ENCODE peak calls at places on chromosomes 6 and 20, in eight cellular contexts. One of them, this sample, is unnamed.

GRCh38 chr6:72328775-72329174 is 293.1 kb upstream of the KCNQ5 start:
- DNase-seq in fibroblast of lung: no peak
- DNase-seq in endothelial cell of umbilical vein: no peak
- DNase-seq in neural progenitor cell: no peak
- DNase-seq in HCT116: no peak
- DNase-seq in PC-3: no peak
- DNase-seq in GM23248: peak
- DNase-seq in hepatocyte: no peak
- DNase-seq in this sample: no peak

GRCh38 chr20:11216451-11217314 is 542.9 kb upstream of the JAG1 start:
- DNase-seq in neural progenitor cell: no peak
- DNase-seq in GM23248: peak
- DNase-seq in fibroblast of lung: peak
- DNase-seq in HCT116: no peak
- DNase-seq in hepatocyte: peak
- DNase-seq in endothelial cell of umbilical vein: peak
- DNase-seq in PC-3: no peak
- DNase-seq in this sample: no peak

GRCh38 chr6:63882208-63882607 is 246.6 kb downstream of the PHF3 start:
- DNase-seq in hepatocyte: no peak
- DNase-seq in HCT116: peak
- DNase-seq in PC-3: peak
- DNase-seq in endothelial cell of umbilical vein: no peak
- DNase-seq in neural progenitor cell: peak
- DNase-seq in GM23248: peak
- DNase-seq in fibroblast of lung: no peak
- DNase-seq in this sample: peak

GRCh38 chr6:4382362-4382853 is 247.0 kb upstream of the ECI2 start:
- DNase-seq in neural progenitor cell: no peak
- DNase-seq in PC-3: no peak
- DNase-seq in endothelial cell of umbilical vein: no peak
- DNase-seq in hepatocyte: no peak
- DNase-seq in HCT116: no peak
- DNase-seq in fibroblast of lung: peak
- DNase-seq in GM23248: no peak
- DNase-seq in this sample: no peak

GRCh38 chr20:24097506-24098245 is 109.1 kb upstream of the GGTLC1 start:
- DNase-seq in GM23248: no peak
- DNase-seq in fibroblast of lung: no peak
- DNase-seq in PC-3: peak
- DNase-seq in neural progenitor cell: no peak
- DNase-seq in endothelial cell of umbilical vein: no peak
- DNase-seq in HCT116: no peak
- DNase-seq in hepatocyte: no peak
- DNase-seq in this sample: no peak

GRCh38 chr6:169859401-169859977 is 108.1 kb downstream of the ERMARD start:
- DNase-seq in neural progenitor cell: no peak
- DNase-seq in fibroblast of lung: no peak
- DNase-seq in hepatocyte: no peak
- DNase-seq in GM23248: no peak
- DNase-seq in endothelial cell of umbilical vein: no peak
- DNase-seq in PC-3: no peak
- DNase-seq in HCT116: no peak
- DNase-seq in this sample: no peak

GRCh38 chr6:80872951-80873308 is 766.5 kb downstream of the BCKDHB start:
- DNase-seq in PC-3: no peak
- DNase-seq in fibroblast of lung: no peak
- DNase-seq in GM23248: no peak
- DNase-seq in HCT116: no peak
- DNase-seq in neural progenitor cell: no peak
- DNase-seq in hepatocyte: no peak
- DNase-seq in endothelial cell of umbilical vein: no peak
- DNase-seq in this sample: no peak

GRCh38 chr6:22343864-22344263 is 47.0 kb upstream of the PRL start:
- DNase-seq in HCT116: no peak
- DNase-seq in PC-3: peak
- DNase-seq in hepatocyte: no peak
- DNase-seq in GM23248: no peak
- DNase-seq in endothelial cell of umbilical vein: no peak
- DNase-seq in fibroblast of lung: no peak
- DNase-seq in neural progenitor cell: no peak
- DNase-seq in this sample: peak

GRCh38 chr6:154230910-154231595 is 125.5 kb downstream of the IPCEF1 start:
- DNase-seq in PC-3: no peak
- DNase-seq in endothelial cell of umbilical vein: no peak
- DNase-seq in HCT116: no peak
- DNase-seq in GM23248: no peak
- DNase-seq in hepatocyte: no peak
- DNase-seq in fibroblast of lung: no peak
- DNase-seq in neural progenitor cell: no peak
- DNase-seq in this sample: no peak

DNA sequence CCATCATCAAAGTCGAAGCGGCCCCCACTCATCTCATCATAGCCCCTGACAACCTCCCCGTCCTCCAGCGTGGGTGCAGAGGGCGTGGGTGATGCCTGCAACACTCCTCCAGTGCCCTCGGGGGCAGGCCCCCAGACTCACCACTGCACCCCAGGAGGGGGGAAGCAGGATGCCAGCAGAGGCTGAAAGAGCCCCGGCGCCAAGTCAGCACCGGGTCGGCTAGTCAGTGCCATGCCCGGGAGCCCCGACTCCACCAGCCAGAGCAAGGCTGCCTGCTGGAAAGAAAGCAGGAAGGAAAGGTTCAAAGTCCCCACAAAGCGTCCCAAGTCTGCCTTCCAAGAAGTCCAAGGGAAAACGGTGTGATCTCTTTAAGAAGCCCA is 324 bp downstream of the JPH2 start:
- DNase-seq in PC-3: no peak
- DNase-seq in neural progenitor cell: no peak
- DNase-seq in endothelial cell of umbilical vein: no peak
- DNase-seq in fibroblast of lung: no peak
- DNase-seq in GM23248: peak
- DNase-seq in HCT116: no peak
- DNase-seq in hepatocyte: peak
- DNase-seq in this sample: no peak
- TF ChIP-seq EZH2 in PC-3: no peak
- TF ChIP-seq EZH2 in neural progenitor cell: no peak
- TF ChIP-seq EZH2 in endothelial cell of umbilical vein: peak
- TF ChIP-seq EZH2 in fibroblast of lung: no peak
- TF ChIP-seq EZH2 in GM23248: no peak
- TF ChIP-seq EZH2 in HCT116: no peak
- TF ChIP-seq EZH2 in hepatocyte: no peak
- TF ChIP-seq EZH2 in this sample: no peak

DNA sequence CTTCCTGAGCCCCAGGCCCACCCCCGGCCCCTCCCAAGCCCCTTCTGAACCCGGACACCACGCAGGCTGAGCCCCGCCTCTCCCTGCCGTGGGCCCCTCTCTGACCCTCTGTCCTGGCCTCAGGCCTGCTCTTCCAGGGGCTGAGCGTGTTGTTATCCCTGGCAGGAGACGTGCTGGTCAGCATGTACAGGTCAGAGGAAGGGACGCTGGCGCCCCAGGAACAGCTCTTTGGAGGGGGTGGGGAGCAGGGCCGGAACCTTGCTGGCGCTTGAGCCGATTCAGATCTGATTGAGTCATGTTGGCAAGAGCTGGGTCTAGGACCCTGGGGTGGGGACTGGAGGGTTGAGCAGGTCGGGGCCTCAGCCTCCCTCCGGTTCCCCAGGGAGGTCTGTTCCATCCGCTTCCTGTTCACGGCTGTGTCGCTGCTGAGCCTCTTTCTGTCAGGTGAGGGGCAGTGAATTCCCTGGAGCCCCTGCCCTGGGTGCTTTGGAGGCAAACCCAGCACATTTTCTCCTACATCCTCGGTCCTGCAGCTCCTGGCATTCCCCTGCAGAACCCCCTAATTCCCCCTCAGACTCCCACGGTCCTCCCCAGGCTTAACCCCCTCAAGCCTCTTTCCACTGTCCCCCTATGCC is 1.9 kb downstream of the SPAG4 start:
- DNase-seq in endothelial cell of umbilical vein: peak
- DNase-seq in fibroblast of lung: peak
- DNase-seq in hepatocyte: peak
- DNase-seq in HCT116: no peak
- DNase-seq in neural progenitor cell: peak
- DNase-seq in PC-3: peak
- DNase-seq in GM23248: peak
- DNase-seq in this sample: peak
- TF ChIP-seq EZH2 in endothelial cell of umbilical vein: no peak
- TF ChIP-seq EZH2 in fibroblast of lung: no peak
- TF ChIP-seq EZH2 in hepatocyte: no peak
- TF ChIP-seq EZH2 in HCT116: no peak
- TF ChIP-seq EZH2 in neural progenitor cell: no peak
- TF ChIP-seq EZH2 in PC-3: no peak
- TF ChIP-seq EZH2 in GM23248: no peak
- TF ChIP-seq EZH2 in this sample: no peak

GRCh38 chr6:5996701-5997419 is 9.9 kb downstream of the NRN1 start:
- DNase-seq in hepatocyte: peak
- DNase-seq in HCT116: no peak
- DNase-seq in GM23248: peak
- DNase-seq in PC-3: no peak
- DNase-seq in fibroblast of lung: no peak
- DNase-seq in neural progenitor cell: peak
- DNase-seq in endothelial cell of umbilical vein: peak
- DNase-seq in this sample: peak
- TF ChIP-seq EZH2 in hepatocyte: no peak
- TF ChIP-seq EZH2 in HCT116: no peak
- TF ChIP-seq EZH2 in GM23248: no peak
- TF ChIP-seq EZH2 in PC-3: no peak
- TF ChIP-seq EZH2 in fibroblast of lung: no peak
- TF ChIP-seq EZH2 in neural progenitor cell: no peak
- TF ChIP-seq EZH2 in endothelial cell of umbilical vein: peak
- TF ChIP-seq EZH2 in this sample: peak

GRCh38 chr20:21104466-21104761 is 1.7 kb downstream of the LINC00237 start:
- DNase-seq in PC-3: no peak
- DNase-seq in HCT116: no peak
- DNase-seq in hepatocyte: no peak
- DNase-seq in GM23248: no peak
- DNase-seq in fibroblast of lung: no peak
- DNase-seq in neural progenitor cell: peak
- DNase-seq in endothelial cell of umbilical vein: no peak
- DNase-seq in this sample: peak
- TF ChIP-seq EZH2 in PC-3: no peak
- TF ChIP-seq EZH2 in HCT116: no peak
- TF ChIP-seq EZH2 in hepatocyte: no peak
- TF ChIP-seq EZH2 in GM23248: peak
- TF ChIP-seq EZH2 in fibroblast of lung: no peak
- TF ChIP-seq EZH2 in neural progenitor cell: no peak
- TF ChIP-seq EZH2 in endothelial cell of umbilical vein: no peak
- TF ChIP-seq EZH2 in this sample: no peak

GRCh38 chr6:100457251-100457990 is 7.3 kb downstream of the SIM1 start:
- DNase-seq in PC-3: no peak
- DNase-seq in endothelial cell of umbilical vein: no peak
- DNase-seq in neural progenitor cell: peak
- DNase-seq in HCT116: no peak
- DNase-seq in GM23248: no peak
- DNase-seq in hepatocyte: no peak
- DNase-seq in fibroblast of lung: no peak
- DNase-seq in this sample: peak
- TF ChIP-seq EZH2 in PC-3: no peak
- TF ChIP-seq EZH2 in endothelial cell of umbilical vein: peak
- TF ChIP-seq EZH2 in neural progenitor cell: peak
- TF ChIP-seq EZH2 in HCT116: no peak
- TF ChIP-seq EZH2 in GM23248: no peak
- TF ChIP-seq EZH2 in hepatocyte: no peak
- TF ChIP-seq EZH2 in fibroblast of lung: no peak
- TF ChIP-seq EZH2 in this sample: peak

DNA sequence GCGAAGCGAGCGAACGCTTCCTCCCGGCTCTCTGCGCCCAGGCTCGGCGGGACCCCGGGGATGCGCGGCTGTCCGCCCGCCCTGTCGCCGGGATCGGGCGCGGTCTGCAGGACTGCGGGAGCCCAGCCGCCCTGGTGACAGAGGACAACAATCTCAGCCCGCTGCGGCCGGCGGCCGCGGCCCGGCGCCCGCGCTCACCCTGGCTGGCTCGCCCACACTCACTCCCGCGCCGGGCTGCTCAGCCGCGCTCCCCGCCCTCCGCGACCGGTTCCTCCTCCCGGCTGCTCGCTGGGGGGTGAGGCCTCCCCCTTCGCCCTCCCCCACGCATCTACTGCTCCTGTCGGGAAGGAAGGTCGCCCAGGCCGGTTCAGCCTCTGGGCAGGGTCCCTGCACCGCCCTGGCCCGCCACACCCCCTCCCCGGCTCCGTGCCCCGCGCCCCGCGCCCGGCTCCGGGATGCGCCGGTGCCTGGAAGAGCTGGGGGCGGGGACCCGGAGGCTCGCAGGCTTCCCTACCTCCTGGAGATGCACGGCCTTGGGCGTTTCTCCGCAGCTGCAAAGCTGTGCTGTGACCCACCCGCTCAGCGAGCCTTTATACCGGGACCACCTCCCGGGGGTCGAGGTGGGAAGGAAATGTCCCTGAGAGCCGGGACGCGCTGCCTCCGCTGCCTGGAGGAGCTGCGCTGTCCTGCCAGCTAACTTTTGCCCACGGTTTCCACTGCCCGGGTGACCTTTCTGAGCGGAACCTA is at the start of gene SYNE1:
- DNase-seq in GM23248: peak
- DNase-seq in endothelial cell of umbilical vein: no peak
- DNase-seq in neural progenitor cell: peak
- DNase-seq in PC-3: no peak
- DNase-seq in hepatocyte: peak
- DNase-seq in fibroblast of lung: peak
- DNase-seq in HCT116: no peak
- DNase-seq in this sample: peak
- TF ChIP-seq EZH2 in GM23248: no peak
- TF ChIP-seq EZH2 in endothelial cell of umbilical vein: no peak
- TF ChIP-seq EZH2 in neural progenitor cell: peak
- TF ChIP-seq EZH2 in PC-3: peak
- TF ChIP-seq EZH2 in hepatocyte: no peak
- TF ChIP-seq EZH2 in fibroblast of lung: no peak
- TF ChIP-seq EZH2 in HCT116: no peak
- TF ChIP-seq EZH2 in this sample: no peak

This sample was measured in GM23338.